ENCODE peak calls at places on chromosomes 12 and 14, in nine cellular contexts. Q, C, K, R, T, H, B, V and I are unnamed samples.

GRCh38 chr14:61090432-61091216 is 109.6 kb downstream of the SLC38A6 start:
- DNase-seq in Q (no peak), R (no peak), T (peak), B (no peak), H (no peak), C (peak), V (no peak), K (no peak), I (no peak)

GRCh38 chr12:91493308-91493707 is 310.7 kb upstream of the DCN start:
- DNase-seq in V (peak), Q (no peak), B (peak), H (no peak), K (no peak), R (no peak), C (no peak), T (no peak), I (no peak)

GRCh38 chr12:104456417-104456949 is at the start of gene CHST11:
- DNase-seq in B (peak), R (peak), C (peak), H (no peak), Q (peak), T (peak), V (peak), K (peak), I (peak)

GRCh38 chr12:99259040-99259934 is 388.3 kb upstream of the GARIN6 start:
- DNase-seq in T (no peak), V (no peak), C (no peak), H (no peak), K (no peak), Q (no peak), R (peak), B (no peak), I (no peak)

GRCh38 chr12:75974323-75975273 is 57.0 kb downstream of the PHLDA1 start:
- DNase-seq in B (no peak), R (no peak), V (no peak), Q (no peak), K (no peak), H (no peak), T (no peak), C (no peak), I (no peak)

GRCh38 chr12:92186038-92186470 is 40.4 kb upstream of the BTG1 start:
- DNase-seq in K (no peak), T (peak), V (no peak), H (no peak), C (no peak), B (no peak), R (no peak), Q (no peak), I (peak)

GRCh38 chr12:53065975-53066593 is 13.1 kb downstream of the SPRYD3 start:
- DNase-seq in H (no peak), V (peak), B (peak), C (peak), K (no peak), R (peak), Q (peak), T (peak), I (peak)

GRCh38 chr14:99768381-99768780 is 24.8 kb upstream of the EML1 start:
- DNase-seq in R (no peak), V (no peak), T (no peak), C (peak), Q (no peak), H (no peak), B (no peak), K (no peak), I (no peak)

GRCh38 chr14:22822017-22822618 is 6.9 kb upstream of the SLC7A7 start:
- DNase-seq in R (no peak), H (no peak), B (no peak), K (no peak), C (no peak), Q (no peak), T (no peak), V (no peak), I (no peak)

GRCh38 chr12:21819236-21819635 is 44.7 kb upstream of the KCNJ8 start:
- DNase-seq in C (peak), H (no peak), Q (no peak), B (peak), T (no peak), K (no peak), V (no peak), R (no peak), I (no peak)

GRCh38 chr14:104460920-104461651 is 118.5 kb upstream of the C14orf180 start:
- DNase-seq in Q (no peak), B (no peak), V (no peak), C (no peak), T (no peak), R (no peak), K (no peak), H (no peak), I (no peak)

GRCh38 chr14:74634481-74634880 is 22.4 kb upstream of the LTBP2 start:
- DNase-seq in Q (no peak), K (no peak), B (no peak), V (no peak), T (no peak), R (no peak), C (peak), H (no peak), I (no peak)

GRCh38 chr12:107400686-107401447 is 284.7 kb upstream of the PWP1 start:
- DNase-seq in R (no peak), T (peak), Q (no peak), V (no peak), K (no peak), C (peak), H (no peak), B (peak), I (no peak)

GRCh38 chr12:67929373-67929772 is 59.9 kb upstream of the IFNG-AS1 start:
- DNase-seq in Q (no peak), T (no peak), B (peak), H (no peak), C (no peak), K (no peak), R (no peak), V (no peak), I (no peak)

GRCh38 chr14:65268594-65268993 is 143.9 kb upstream of the FUT8 start:
- DNase-seq in T (no peak), R (no peak), B (no peak), K (no peak), C (no peak), V (no peak), H (no peak), Q (no peak), I (no peak)

GRCh38 chr14:74508844-74509428 is 15.4 kb downstream of the ISCA2 start:
- DNase-seq in Q (peak), C (no peak), R (no peak), H (no peak), K (peak), T (no peak), V (no peak), B (no peak), I (no peak)

GRCh38 chr12:113899042-113899843 is 66.9 kb downstream of the RBM19 start:
- DNase-seq in Q (no peak), C (no peak), H (no peak), V (no peak), R (no peak), T (no peak), B (no peak), K (no peak), I (no peak)

GRCh38 chr14:38208825-38209562 is 1.3 kb downstream of the SSTR1 start:
- DNase-seq in H (no peak), K (peak), C (peak), R (peak), T (peak), V (no peak), Q (peak), B (no peak), I (peak)

GRCh38 chr14:39434401-39434800 is 2.2 kb upstream of the FBXO33 start:
- DNase-seq in K (no peak), B (peak), H (no peak), V (peak), Q (no peak), C (no peak), T (no peak), R (no peak), I (no peak)

GRCh38 chr12:88985631-88986030 is 366.7 kb downstream of the DUSP6 start:
- DNase-seq in R (no peak), K (no peak), C (peak), V (no peak), H (no peak), Q (no peak), T (no peak), B (no peak), I (no peak)

GRCh38 chr12:27826076-27826475 is 46.0 kb upstream of the MANSC4 start:
- DNase-seq in C (no peak), H (no peak), V (peak), R (no peak), T (no peak), B (peak), Q (no peak), K (no peak), I (no peak)

GRCh38 chr12:82757059-82757458 is 70.4 kb downstream of the TMTC2 start:
- DNase-seq in C (peak), R (no peak), Q (no peak), T (no peak), V (no peak), B (no peak), K (no peak), H (no peak), I (no peak)

GRCh38 chr12:116916122-116916521 is 5.4 kb downstream of the FBXW8 start:
- DNase-seq in R (no peak), Q (no peak), B (peak), T (no peak), K (no peak), C (peak), V (peak), H (no peak), I (no peak)

GRCh38 chr12:86600664-86601231 is 344.6 kb upstream of the MGAT4C start:
- DNase-seq in K (no peak), B (no peak), R (no peak), H (no peak), V (no peak), T (no peak), C (no peak), Q (peak), I (peak)

GRCh38 chr14:62015248-62015647 is 253.0 kb downstream of the SNAPC1 start:
- DNase-seq in Q (no peak), B (no peak), C (peak), K (no peak), R (no peak), V (no peak), H (no peak), T (no peak), I (no peak)

GRCh38 chr12:53561590-53561953 is 54.3 kb upstream of the NPFF start:
- DNase-seq in K (no peak), Q (no peak), R (no peak), T (no peak), V (peak), C (peak), H (peak), B (peak), I (no peak)

GRCh38 chr12:103102225-103102744 is 144.8 kb downstream of the ASCL1 start:
- DNase-seq in V (no peak), Q (no peak), K (no peak), H (no peak), B (no peak), R (no peak), C (no peak), T (no peak), I (peak)

GRCh38 chr12:129109174-129110001 is 256.1 kb downstream of the GLT1D1 start:
- DNase-seq in V (no peak), K (no peak), T (no peak), R (no peak), B (no peak), Q (no peak), C (no peak), H (no peak), I (no peak)

GRCh38 chr14:33617154-33617553 is 333.7 kb downstream of the EGLN3 start:
- DNase-seq in R (no peak), V (peak), C (peak), K (no peak), H (no peak), Q (no peak), B (peak), T (no peak), I (no peak)

GRCh38 chr12:15535287-15535895 is 213.1 kb downstream of the PTPRO start:
- DNase-seq in T (no peak), C (no peak), B (peak), K (no peak), H (no peak), V (no peak), Q (no peak), R (no peak), I (no peak)
- TF ChIP-seq CTCF in T (no peak), C (no peak), B (no peak), K (no peak), H (no peak), V (no peak), Q (no peak), R (no peak), I (no peak)

GRCh38 chr12:5556033-5556614 is 124.2 kb downstream of the NTF3 start:
- DNase-seq in B (no peak), Q (no peak), K (no peak), V (no peak), R (no peak), C (no peak), T (peak), H (no peak), I (no peak)
- TF ChIP-seq CTCF in B (peak), Q (peak), K (peak), V (no peak), R (peak), C (peak), T (peak), H (peak), I (peak)

DNA sequence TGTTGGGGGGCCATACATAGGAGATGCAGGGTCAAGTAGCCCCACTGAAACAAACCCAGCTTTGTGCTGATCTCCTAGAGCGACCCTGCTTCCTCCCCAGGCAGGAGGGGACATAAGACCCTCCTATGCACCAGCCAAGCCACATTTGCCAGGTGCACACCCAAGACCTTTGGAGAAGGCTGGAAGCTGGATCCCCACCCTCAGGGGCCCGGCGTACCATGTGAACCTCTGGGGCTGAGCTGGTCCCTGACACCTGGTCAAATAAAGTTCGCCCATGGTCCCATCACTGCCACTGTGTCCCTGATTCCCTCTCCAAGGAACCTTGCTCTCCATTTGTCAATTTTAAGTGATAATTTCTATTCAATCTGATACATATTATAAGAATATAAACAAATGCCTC is 162.1 kb upstream of the VASH1 start:
- DNase-seq in B (no peak), K (no peak), Q (no peak), V (no peak), C (no peak), R (no peak), T (no peak), H (no peak), I (no peak)
- TF ChIP-seq CTCF in B (no peak), K (no peak), Q (no peak), V (no peak), C (no peak), R (no peak), T (no peak), H (no peak), I (no peak)

GRCh38 chr12:47071241-47071852 is 8.1 kb upstream of the PCED1B start:
- DNase-seq in T (no peak), V (no peak), C (no peak), K (no peak), Q (no peak), H (no peak), R (no peak), B (peak), I (no peak)
- TF ChIP-seq CTCF in T (peak), V (peak), C (peak), K (peak), Q (peak), H (peak), R (peak), B (peak), I (peak)

GRCh38 chr14:56299306-56299984 is 181.2 kb downstream of the PELI2 start:
- DNase-seq in K (no peak), C (no peak), V (no peak), Q (no peak), B (no peak), R (no peak), T (no peak), H (no peak), I (no peak)
- TF ChIP-seq CTCF in K (no peak), C (no peak), V (no peak), Q (no peak), B (no peak), R (no peak), T (no peak), H (no peak), I (no peak)